ENCODE peak calls at places on chromosome 13, in eight cellular contexts. One of them, this sample, is unnamed.

GRCh38 chr13:103935117-103935516 is 868.9 kb upstream of the SLC10A2 start:
- DNase-seq in NCI-H146: no peak
- DNase-seq in NCI-H524 treated with DMSO at 0.1 percent for 48 hours: no peak
- DNase-seq in stimulated activated naive CD4-positive, alpha-beta T cell treated with Interleukin-2 at 50 U/mL for 16 hours: no peak
- DNase-seq in activated CD4-positive, alpha-beta memory T cell treated with anti-CD3 and anti-CD28 coated beads, Interleukin-2, amount 10 ng/mL, durations not matched to agents 7 days and 5 days: no peak
- DNase-seq in stimulated activated CD4-positive, alpha-beta T cell treated with anti-CD3 and anti-CD28 coated beads, TNF-alpha, amount 100 ng/mL, for 24 hours: no peak
- DNase-seq in NCI-H1092: no peak
- DNase-seq in stimulated activated CD8-positive, alpha-beta memory T cell treated with anti-CD3 and anti-CD28 coated beads, Interleukin-7, amount 100 ng/mL, for 48 hours: no peak
- DNase-seq in this sample: no peak

GRCh38 chr13:23707674-23708073 is 137.5 kb downstream of the TNFRSF19 start:
- DNase-seq in NCI-H146: no peak
- DNase-seq in NCI-H524 treated with DMSO at 0.1 percent for 48 hours: no peak
- DNase-seq in stimulated activated CD8-positive, alpha-beta memory T cell treated with anti-CD3 and anti-CD28 coated beads, Interleukin-7, amount 100 ng/mL, for 48 hours: no peak
- DNase-seq in activated CD4-positive, alpha-beta memory T cell treated with anti-CD3 and anti-CD28 coated beads, Interleukin-2, amount 10 ng/mL, durations not matched to agents 7 days and 5 days: no peak
- DNase-seq in stimulated activated CD4-positive, alpha-beta T cell treated with anti-CD3 and anti-CD28 coated beads, TNF-alpha, amount 100 ng/mL, for 24 hours: no peak
- DNase-seq in stimulated activated naive CD4-positive, alpha-beta T cell treated with Interleukin-2 at 50 U/mL for 16 hours: no peak
- DNase-seq in NCI-H1092: no peak
- DNase-seq in this sample: peak

GRCh38 chr13:113152894-113153809 is 5.3 kb upstream of the PROZ start:
- DNase-seq in stimulated activated CD4-positive, alpha-beta T cell treated with anti-CD3 and anti-CD28 coated beads, TNF-alpha, amount 100 ng/mL, for 24 hours: no peak
- DNase-seq in NCI-H146: peak
- DNase-seq in stimulated activated CD8-positive, alpha-beta memory T cell treated with anti-CD3 and anti-CD28 coated beads, Interleukin-7, amount 100 ng/mL, for 48 hours: no peak
- DNase-seq in stimulated activated naive CD4-positive, alpha-beta T cell treated with Interleukin-2 at 50 U/mL for 16 hours: no peak
- DNase-seq in activated CD4-positive, alpha-beta memory T cell treated with anti-CD3 and anti-CD28 coated beads, Interleukin-2, amount 10 ng/mL, durations not matched to agents 7 days and 5 days: peak
- DNase-seq in NCI-H1092: no peak
- DNase-seq in NCI-H524 treated with DMSO at 0.1 percent for 48 hours: no peak
- DNase-seq in this sample: peak

GRCh38 chr13:21458457-21458815 is 667 bp downstream of the ZDHHC20 start:
- DNase-seq in NCI-H146: peak
- DNase-seq in stimulated activated CD8-positive, alpha-beta memory T cell treated with anti-CD3 and anti-CD28 coated beads, Interleukin-7, amount 100 ng/mL, for 48 hours: peak
- DNase-seq in stimulated activated CD4-positive, alpha-beta T cell treated with anti-CD3 and anti-CD28 coated beads, TNF-alpha, amount 100 ng/mL, for 24 hours: peak
- DNase-seq in NCI-H1092: peak
- DNase-seq in activated CD4-positive, alpha-beta memory T cell treated with anti-CD3 and anti-CD28 coated beads, Interleukin-2, amount 10 ng/mL, durations not matched to agents 7 days and 5 days: peak
- DNase-seq in NCI-H524 treated with DMSO at 0.1 percent for 48 hours: peak
- DNase-seq in stimulated activated naive CD4-positive, alpha-beta T cell treated with Interleukin-2 at 50 U/mL for 16 hours: peak
- DNase-seq in this sample: peak

GRCh38 chr13:114099191-114099590 is 33.2 kb downstream of the RASA3 start:
- DNase-seq in stimulated activated CD4-positive, alpha-beta T cell treated with anti-CD3 and anti-CD28 coated beads, TNF-alpha, amount 100 ng/mL, for 24 hours: no peak
- DNase-seq in NCI-H524 treated with DMSO at 0.1 percent for 48 hours: no peak
- DNase-seq in NCI-H1092: peak
- DNase-seq in stimulated activated CD8-positive, alpha-beta memory T cell treated with anti-CD3 and anti-CD28 coated beads, Interleukin-7, amount 100 ng/mL, for 48 hours: no peak
- DNase-seq in NCI-H146: peak
- DNase-seq in stimulated activated naive CD4-positive, alpha-beta T cell treated with Interleukin-2 at 50 U/mL for 16 hours: no peak
- DNase-seq in activated CD4-positive, alpha-beta memory T cell treated with anti-CD3 and anti-CD28 coated beads, Interleukin-2, amount 10 ng/mL, durations not matched to agents 7 days and 5 days: no peak
- DNase-seq in this sample: peak

GRCh38 chr13:35332134-35332533 is 144.4 kb downstream of the MAB21L1 start:
- DNase-seq in NCI-H1092: no peak
- DNase-seq in NCI-H146: no peak
- DNase-seq in stimulated activated CD4-positive, alpha-beta T cell treated with anti-CD3 and anti-CD28 coated beads, TNF-alpha, amount 100 ng/mL, for 24 hours: no peak
- DNase-seq in NCI-H524 treated with DMSO at 0.1 percent for 48 hours: no peak
- DNase-seq in activated CD4-positive, alpha-beta memory T cell treated with anti-CD3 and anti-CD28 coated beads, Interleukin-2, amount 10 ng/mL, durations not matched to agents 7 days and 5 days: no peak
- DNase-seq in stimulated activated CD8-positive, alpha-beta memory T cell treated with anti-CD3 and anti-CD28 coated beads, Interleukin-7, amount 100 ng/mL, for 48 hours: no peak
- DNase-seq in stimulated activated naive CD4-positive, alpha-beta T cell treated with Interleukin-2 at 50 U/mL for 16 hours: no peak
- DNase-seq in this sample: no peak

GRCh38 chr13:39751805-39752204 is 96.3 kb downstream of the COG6 start:
- DNase-seq in stimulated activated naive CD4-positive, alpha-beta T cell treated with Interleukin-2 at 50 U/mL for 16 hours: no peak
- DNase-seq in stimulated activated CD8-positive, alpha-beta memory T cell treated with anti-CD3 and anti-CD28 coated beads, Interleukin-7, amount 100 ng/mL, for 48 hours: no peak
- DNase-seq in activated CD4-positive, alpha-beta memory T cell treated with anti-CD3 and anti-CD28 coated beads, Interleukin-2, amount 10 ng/mL, durations not matched to agents 7 days and 5 days: no peak
- DNase-seq in stimulated activated CD4-positive, alpha-beta T cell treated with anti-CD3 and anti-CD28 coated beads, TNF-alpha, amount 100 ng/mL, for 24 hours: no peak
- DNase-seq in NCI-H1092: no peak
- DNase-seq in NCI-H524 treated with DMSO at 0.1 percent for 48 hours: no peak
- DNase-seq in NCI-H146: no peak
- DNase-seq in this sample: no peak

GRCh38 chr13:106846571-106846970 is 278.6 kb upstream of the ARGLU1 start:
- DNase-seq in NCI-H1092: no peak
- DNase-seq in NCI-H146: no peak
- DNase-seq in stimulated activated naive CD4-positive, alpha-beta T cell treated with Interleukin-2 at 50 U/mL for 16 hours: no peak
- DNase-seq in NCI-H524 treated with DMSO at 0.1 percent for 48 hours: no peak
- DNase-seq in stimulated activated CD4-positive, alpha-beta T cell treated with anti-CD3 and anti-CD28 coated beads, TNF-alpha, amount 100 ng/mL, for 24 hours: no peak
- DNase-seq in activated CD4-positive, alpha-beta memory T cell treated with anti-CD3 and anti-CD28 coated beads, Interleukin-2, amount 10 ng/mL, durations not matched to agents 7 days and 5 days: no peak
- DNase-seq in stimulated activated CD8-positive, alpha-beta memory T cell treated with anti-CD3 and anti-CD28 coated beads, Interleukin-7, amount 100 ng/mL, for 48 hours: no peak
- DNase-seq in this sample: no peak

This sample was measured in cardiac muscle cell.